ENCODE peak calls at places on chromosomes 7 and 10, in seven cellular contexts. X, U, Z, V, E, A and S are unnamed samples.

GRCh38 chr7:23275906-23276305 is 23.2 kb upstream of the MALSU1 start:
- DNase-seq in X (no peak), U (no peak), A (peak; percentile 34), Z (no peak), V (no peak), E (no peak), S (no peak)

GRCh38 chr10:95246582-95247051 is 44.2 kb downstream of the PDLIM1 start:
- DNase-seq in V (peak; percentile 87), E (peak; percentile 72), X (peak; percentile 80), Z (peak; percentile 81), A (peak; percentile 74), U (peak; percentile 76), S (peak; percentile 79)

GRCh38 chr10:34049887-34050286 is 715.4 kb upstream of the NRP1 start:
- DNase-seq in Z (peak; percentile 82), U (peak; percentile 77), X (no peak), V (peak; percentile 59), A (no peak), E (no peak), S (peak; percentile 38)

GRCh38 chr7:13016036-13016581 is 328.7 kb downstream of the ARL4A start:
- DNase-seq in X (no peak), Z (no peak), V (no peak), U (no peak), E (no peak), A (no peak), S (no peak)

GRCh38 chr10:27383595-27384542 is 120.2 kb upstream of the RAB18 start:
- DNase-seq in E (no peak), X (no peak), Z (peak; percentile 6), V (no peak), U (no peak), A (no peak), S (peak; percentile 5)

GRCh38 chr10:62562795-62563194 is 188.6 kb downstream of the ZNF365 start:
- DNase-seq in V (no peak), X (no peak), E (no peak), A (no peak), U (no peak), Z (no peak), S (no peak)

GRCh38 chr10:113753020-113753692 is 1.7 kb downstream of the PLEKHS1 start:
- DNase-seq in A (peak; percentile 13), X (no peak), Z (peak; percentile 6), U (no peak), E (peak; percentile 22), V (no peak), S (no peak)

GRCh38 chr7:30159698-30160143 is 24.9 kb downstream of the MTURN start:
- DNase-seq in V (peak; percentile 30), E (peak; percentile 34), X (no peak), Z (peak; percentile 45), A (peak; percentile 28), U (peak; percentile 7), S (peak; percentile 49)

GRCh38 chr10:79046326-79046725 is 22.4 kb upstream of the ZMIZ1 start:
- DNase-seq in E (peak; percentile 78), A (no peak), X (peak; percentile 4), U (no peak), Z (no peak), V (no peak), S (no peak)

GRCh38 chr7:158658475-158658874 is 46.1 kb downstream of the NCAPG2 start:
- DNase-seq in V (no peak), A (no peak), X (no peak), U (no peak), E (no peak), Z (no peak), S (no peak)

GRCh38 chr10:97549587-97550322 is 22.8 kb upstream of the ANKRD2 start:
- DNase-seq in U (no peak), X (no peak), E (no peak), A (peak; percentile 26), Z (no peak), V (no peak), S (no peak)

GRCh38 chr10:102657984-102658724 is 13.9 kb downstream of the TRIM8 start:
- DNase-seq in Z (peak; percentile 51), U (no peak), A (no peak), E (peak; percentile 93), V (peak; percentile 71), X (no peak), S (no peak)

GRCh38 chr10:122149138-122149606 is 121.9 kb upstream of the BTBD16 start:
- DNase-seq in A (no peak), Z (peak; percentile 33), E (no peak), V (peak; percentile 80), U (no peak), X (peak; percentile 67), S (peak; percentile 44)

GRCh38 chr7:2824678-2825461 is 19.2 kb downstream of the GNA12 start:
- DNase-seq in V (no peak), Z (peak; percentile 37), A (no peak), E (no peak), X (no peak), U (no peak), S (no peak)

GRCh38 chr7:10708447-10708846 is 265.2 kb upstream of the PHF14 start:
- DNase-seq in U (no peak), X (no peak), V (no peak), Z (no peak), A (peak; percentile 68), E (peak; percentile 35), S (no peak)

GRCh38 chr10:32163076-32163773 is 107.0 kb upstream of the KIF5B start:
- DNase-seq in Z (peak; percentile 72), X (no peak), E (no peak), V (no peak), U (no peak), A (no peak), S (no peak)

GRCh38 chr7:98202367-98203195 is 8.7 kb upstream of the BHLHA15 start:
- DNase-seq in Z (no peak), V (no peak), U (no peak), E (no peak), A (no peak), X (no peak), S (no peak)

DNA sequence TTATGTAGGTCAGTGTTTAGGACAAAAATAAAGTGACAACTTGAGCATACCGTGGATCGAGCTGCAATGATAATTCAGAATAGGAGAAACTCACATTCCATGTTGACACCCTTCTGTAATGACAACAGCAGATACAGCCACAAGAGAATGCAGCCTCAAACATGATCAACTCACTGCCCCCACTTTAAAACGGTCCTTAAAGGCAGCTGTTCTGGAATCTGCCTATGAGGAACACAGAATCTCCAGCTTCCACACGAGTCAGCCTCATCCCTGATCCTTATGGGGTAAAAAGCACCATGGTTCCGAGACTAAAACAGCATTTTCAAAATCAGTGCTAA is 32.5 kb upstream of the DAGLB start:
- DNase-seq in E (no peak), X (no peak), V (no peak), A (no peak), Z (no peak), U (no peak), S (no peak)
- H3K4me3 ChIP-seq in E (no peak overlapping the region), X (peak overlapping the region; percentile 1), V (no peak overlapping the region), A (no peak overlapping the region), Z (no peak overlapping the region), U (no peak overlapping the region), S (no peak overlapping the region)

GRCh38 chr7:129163875-129164544 is 19.5 kb downstream of the TSPAN33 start:
- DNase-seq in V (peak; percentile 80), X (no peak), U (peak; percentile 41), A (no peak), E (no peak), Z (peak; percentile 76), S (peak; percentile 69)
- TF ChIP-seq CTCF in V (peak; percentile 79), X (peak; percentile 81), U (peak; percentile 75), A (peak; percentile 84), E (peak; percentile 65), Z (peak; percentile 88), S (peak; percentile 76)

DNA sequence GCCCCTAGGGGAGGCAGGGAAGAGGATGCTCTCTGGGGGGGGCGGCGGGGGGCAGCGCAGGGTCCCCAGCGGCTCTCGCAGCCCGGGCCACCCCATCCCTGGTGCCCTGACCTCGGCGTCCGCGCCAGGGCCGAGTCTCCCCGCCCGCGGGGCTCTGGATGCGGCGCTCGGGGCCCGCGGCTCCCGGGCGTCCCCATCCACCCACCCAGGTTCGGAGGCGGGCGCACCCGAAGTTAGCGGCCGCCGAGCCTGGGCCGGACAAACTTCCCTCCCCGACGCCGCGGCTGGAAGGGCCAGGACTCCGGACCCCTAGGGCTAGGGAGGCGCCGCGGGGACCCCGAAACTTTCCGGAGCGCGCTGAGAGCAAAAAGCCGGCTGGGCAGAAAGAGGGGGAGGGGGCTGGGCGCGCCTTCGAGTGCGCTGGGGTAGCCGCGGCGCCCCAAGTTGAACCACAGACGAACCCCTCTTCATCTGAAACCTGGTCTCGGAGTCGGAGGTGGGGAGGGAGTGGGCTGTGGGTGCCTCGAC is 3.8 kb upstream of the ELFN1 start:
- DNase-seq in A (peak; percentile 20), X (peak; percentile 16), V (no peak), Z (no peak), U (no peak), E (no peak), S (no peak)
- H3K4me3 ChIP-seq in A (no peak overlapping the region), X (peak overlapping the region; percentile 43), V (peak overlapping the region; percentile 68), Z (peak overlapping the region; percentile 42), U (peak overlapping the region; percentile 43), E (no peak overlapping the region), S (peak overlapping the region; percentile 30)

DNA sequence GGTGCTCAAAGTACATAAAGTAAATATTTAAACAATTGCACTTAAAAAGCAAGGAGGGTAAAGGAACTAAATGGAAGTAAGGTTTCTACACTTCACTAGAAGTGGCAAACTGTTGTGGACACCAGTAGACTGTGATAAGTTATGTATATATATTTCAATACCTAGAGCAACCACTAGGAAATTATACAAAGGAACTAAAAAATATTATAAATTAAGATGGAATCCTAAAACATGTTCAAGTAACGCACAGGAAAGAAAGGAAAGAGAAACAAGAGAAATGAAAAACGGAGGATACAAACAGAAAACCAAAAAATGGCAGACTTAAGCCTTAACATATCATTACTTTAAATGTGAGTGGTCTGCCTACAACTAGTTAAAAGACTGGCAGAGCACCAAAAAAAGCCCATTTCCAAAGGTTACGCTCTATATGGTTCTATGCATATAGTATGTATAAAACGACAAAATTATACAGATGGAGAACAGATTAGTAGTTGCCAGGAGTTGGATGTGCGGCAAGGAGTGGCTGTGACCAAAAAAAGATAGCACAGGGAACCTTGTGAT is 19.0 kb downstream of the VPS41 start:
- DNase-seq in A (no peak), E (no peak), Z (no peak), X (no peak), U (no peak), V (no peak), S (no peak)
- TF ChIP-seq CTCF in A (peak; percentile 5), E (peak; percentile 23), Z (no peak), X (peak; percentile 16), U (no peak), V (peak; percentile 6), S (no peak)